ENCODE peak calls at places on chromosomes 1 and 21, in nine cellular contexts. J is OCI-LY7; O is fibroblast of the aortic adventitia; U is spleen; E is GM23248; K is activated CD4-positive, alpha-beta T cell treated with anti-CD3 and anti-CD28 coated beads, Interleukin-2, amount 50 U/mL, for 48 hours; X is PC-3; Q is ACHN; V is GM12892. T is an unnamed sample.

GRCh38 chr1:183272390-183272801 is 86.3 kb downstream of the LAMC2 start:
- DNase-seq in E (peak), Q (peak), O (peak), K (no peak), J (no peak), U (peak), V (no peak), X (peak), T (no peak)

GRCh38 chr1:9689971-9690381 is 38.4 kb downstream of the PIK3CD start:
- DNase-seq in K (no peak), J (no peak), Q (peak), E (peak), V (no peak), X (no peak), U (peak), O (no peak), T (no peak)

GRCh38 chr1:1305300-1306069 is 2.2 kb downstream of the ACAP3 start:
- DNase-seq in O (peak), K (peak), X (peak), Q (peak), U (peak), E (peak), V (peak), J (peak), T (peak)

GRCh38 chr1:67053785-67054759 is at the start of gene SLC35D1:
- DNase-seq in J (peak), X (peak), O (peak), U (peak), V (peak), E (peak), Q (peak), K (peak), T (peak)

GRCh38 chr21:44803651-44804050 is 2.0 kb upstream of the UBE2G2 start:
- DNase-seq in J (no peak), U (no peak), V (no peak), K (no peak), X (no peak), O (no peak), Q (no peak), E (no peak), T (no peak)

GRCh38 chr1:2234762-2235113 is 6.6 kb downstream of the SKI start:
- DNase-seq in X (no peak), J (no peak), O (no peak), K (no peak), U (peak), E (no peak), V (no peak), Q (no peak), T (no peak)

GRCh38 chr1:7298749-7299151 is 472.3 kb upstream of the VAMP3 start:
- DNase-seq in V (no peak), U (no peak), E (peak), Q (peak), O (peak), X (peak), J (no peak), K (no peak), T (no peak)

GRCh38 chr1:59477286-59477685 is 180.4 kb downstream of the FGGY start:
- DNase-seq in O (no peak), E (peak), K (peak), Q (no peak), J (no peak), X (peak), U (no peak), V (no peak), T (no peak)

GRCh38 chr1:75035536-75035935 is 98.7 kb upstream of the LHX8 start:
- DNase-seq in Q (no peak), E (peak), K (no peak), X (peak), O (no peak), J (no peak), U (no peak), V (no peak), T (no peak)

GRCh38 chr1:8094481-8095241 is 68.6 kb upstream of the ERRFI1 start:
- DNase-seq in J (no peak), V (no peak), K (no peak), Q (peak), O (peak), E (peak), X (peak), U (no peak), T (no peak)

GRCh38 chr1:109895720-109896504 is 14.7 kb upstream of the CSF1 start:
- DNase-seq in O (peak), Q (peak), X (peak), E (peak), U (peak), K (no peak), V (no peak), J (no peak), T (no peak)

GRCh38 chr21:42971897-42972275 is 2.5 kb upstream of the PKNOX1 start:
- DNase-seq in E (no peak), X (no peak), V (no peak), U (peak), J (no peak), Q (no peak), O (no peak), K (no peak), T (no peak)

GRCh38 chr21:32794643-32795042 is 23.1 kb upstream of the PAXBP1 start:
- DNase-seq in K (no peak), U (no peak), O (no peak), Q (no peak), X (no peak), E (no peak), J (no peak), V (no peak), T (no peak)

GRCh38 chr1:110604586-110605148 is 1.5 kb downstream of the KCNA2 start:
- DNase-seq in O (no peak), K (no peak), J (no peak), X (no peak), E (no peak), Q (no peak), U (no peak), V (no peak), T (no peak)

GRCh38 chr1:234760303-234760723 is 150.3 kb upstream of the IRF2BP2 start:
- DNase-seq in J (no peak), E (no peak), V (no peak), Q (no peak), O (no peak), X (no peak), U (no peak), K (no peak), T (no peak)

GRCh38 chr1:84271452-84272273 is 29.8 kb upstream of the SAMD13 start:
- DNase-seq in X (peak), V (no peak), O (no peak), J (peak), K (no peak), U (no peak), E (peak), Q (no peak), T (peak)

GRCh38 chr1:158095737-158096335 is 84.9 kb upstream of the CD1D start:
- DNase-seq in X (peak), E (peak), Q (peak), O (peak), V (peak), K (peak), U (peak), J (peak), T (no peak)

GRCh38 chr1:115927971-115928370 is 48.3 kb upstream of the SLC22A15 start:
- DNase-seq in V (no peak), E (no peak), K (no peak), X (no peak), U (no peak), Q (no peak), O (no peak), J (no peak), T (no peak)

GRCh38 chr1:119222271-119222670 is 81.8 kb upstream of the WARS2 start:
- DNase-seq in E (no peak), U (no peak), X (no peak), V (no peak), K (no peak), Q (no peak), J (no peak), O (no peak), T (no peak)

GRCh38 chr21:15422761-15423160 is 307.0 kb upstream of the USP25 start:
- DNase-seq in Q (no peak), E (peak), K (no peak), O (peak), V (no peak), J (no peak), U (no peak), X (peak), T (no peak)